ENCODE peak calls at places on chromosomes 2 and 18, in eight cellular contexts. N is A549, M is cardiac fibroblast, C is foreskin fibroblast, K is left ventricle myocardium inferior, L is ovary, J is fibroblast of the aortic adventitia, V is IMR-90. P is an unnamed sample.

GRCh38 chr2:122011493-122012270 is 256.2 kb downstream of the TSN start:
- DNase-seq in N (no peak), M (peak), C (no peak), K (no peak), L (no peak), J (no peak), V (peak), P (no peak)

GRCh38 chr18:11251891-11252270 is 102.5 kb upstream of the PIEZO2 start:
- DNase-seq in N (no peak), M (peak), C (peak), K (no peak), L (no peak), J (peak), V (peak), P (no peak)

GRCh38 chr2:212052412-212053159 is 486.0 kb downstream of the ERBB4 start:
- DNase-seq in N (no peak), M (peak), C (peak), K (no peak), L (no peak), J (peak), V (peak), P (no peak)

GRCh38 chr2:227462972-227463931 is 8.7 kb upstream of the AGFG1 start:
- DNase-seq in N (no peak), M (peak), C (no peak), K (no peak), L (no peak), J (no peak), V (no peak), P (no peak)

GRCh38 chr2:14425869-14426268 is 206.6 kb upstream of the LRATD1 start:
- DNase-seq in N (no peak), M (no peak), C (no peak), K (no peak), L (no peak), J (no peak), V (no peak), P (no peak)

GRCh38 chr2:197677483-197677882 is 2.1 kb upstream of the RFTN2 start:
- DNase-seq in N (no peak), M (peak), C (peak), K (no peak), L (no peak), J (no peak), V (peak), P (no peak)

GRCh38 chr18:7038330-7038846 is 79.2 kb downstream of the LAMA1 start:
- DNase-seq in N (peak), M (peak), C (peak), K (peak), L (peak), J (peak), V (peak), P (peak)

GRCh38 chr2:69956580-69956979 is 4.9 kb downstream of the ASPRV1 start:
- DNase-seq in N (no peak), M (no peak), C (no peak), K (no peak), L (no peak), J (no peak), V (no peak), P (no peak)

GRCh38 chr2:230520875-230521155 is 104.8 kb downstream of the SP100 start:
- DNase-seq in N (peak), M (peak), C (peak), K (no peak), L (no peak), J (peak), V (peak), P (peak)

DNA sequence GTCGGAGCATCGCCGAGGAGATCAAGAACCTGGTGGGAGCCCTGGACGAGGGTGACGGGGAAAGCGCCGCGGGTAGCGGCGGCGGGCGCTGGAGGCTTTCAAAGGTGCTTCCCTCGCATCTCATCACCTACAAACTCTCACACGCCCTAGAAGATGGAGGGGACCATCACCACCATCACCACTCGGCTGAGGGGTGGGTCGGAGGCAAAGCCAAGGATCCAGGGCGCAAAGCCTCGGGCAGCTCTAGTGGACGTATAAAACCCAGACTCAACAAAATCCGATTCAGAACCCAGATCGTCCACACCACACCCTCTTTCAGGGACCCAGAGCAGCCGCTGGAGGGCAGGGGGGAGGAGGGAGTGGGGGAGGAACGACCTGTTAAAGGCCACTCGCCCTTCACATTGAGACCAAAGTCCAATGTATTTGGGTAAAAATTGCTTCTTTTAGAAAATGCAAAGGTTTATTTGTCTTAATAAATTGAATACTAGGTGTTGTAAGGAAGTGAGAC is 1.5 kb downstream of the SOWAHC start:
- DNase-seq in N (peak), M (no peak), C (no peak), K (no peak), L (peak), J (no peak), V (no peak), P (no peak)
- H3K4me3 ChIP-seq in N (peak), M (peak), C (peak), K (peak), L (peak), J (peak), V (peak), P (peak)

GRCh38 chr2:56656826-56657225 is 473.0 kb downstream of the CCDC85A start:
- DNase-seq in N (no peak), M (peak), C (no peak), K (no peak), L (no peak), J (no peak), V (no peak), P (no peak)

GRCh38 chr2:56654936-56655335 is 471.1 kb downstream of the CCDC85A start:
- DNase-seq in N (no peak), M (peak), C (no peak), K (no peak), L (no peak), J (peak), V (no peak), P (no peak)
- TF ChIP-seq CTCF in N (no peak), M (no peak), C (no peak), K (no peak), L (no peak), J (no peak), V (no peak), P (no peak)

GRCh38 chr2:169696381-169696780 is 2.1 kb downstream of the PHOSPHO2 start:
- DNase-seq in N (no peak), M (no peak), C (no peak), K (no peak), L (no peak), J (no peak), V (no peak), P (no peak)

GRCh38 chr2:169694113-169694893 is at the start of the genes CFAP210 and PHOSPHO2:
- DNase-seq in N (peak), M (peak), C (peak), K (peak), L (peak), J (peak), V (peak), P (peak)

GRCh38 chr2:169690958-169691357 is 3.2 kb downstream of the CFAP210 start:
- DNase-seq in N (no peak), M (no peak), C (no peak), K (no peak), L (no peak), J (no peak), V (no peak), P (no peak)

GRCh38 chr2:169694894-169695260 is 608 bp downstream of the PHOSPHO2 start:
- DNase-seq in N (no peak), M (no peak), C (no peak), K (no peak), L (no peak), J (no peak), V (no peak), P (no peak)

GRCh38 chr2:169693344-169693743 is 861 bp downstream of the CFAP210 start:
- DNase-seq in N (peak), M (no peak), C (no peak), K (no peak), L (no peak), J (no peak), V (no peak), P (no peak)
- H3K4me3 ChIP-seq in N (peak), M (no peak), C (no peak), K (no peak), L (no peak), J (no peak), V (no peak), P (no peak)

GRCh38 chr2:233546774-233547173 is 19.8 kb downstream of the USP40 start:
- DNase-seq in N (no peak), M (no peak), C (no peak), K (peak), L (no peak), J (no peak), V (no peak), P (no peak)
- TF ChIP-seq CTCF in N (no peak), M (no peak), C (no peak), K (no peak), L (no peak), J (no peak), V (no peak), P (no peak)

GRCh38 chr2:37415128-37415817 is 70.8 kb downstream of the QPCT start:
- DNase-seq in N (peak), M (peak), C (peak), K (no peak), L (no peak), J (peak), V (peak), P (no peak)
- H3K4me3 ChIP-seq in N (no peak), M (no peak), C (no peak), K (no peak), L (no peak), J (no peak), V (no peak), P (no peak)

P was measured in AG04449.